ENCODE peak calls at places on chromosomes 13 and 19, in six cellular contexts. T is omental fat pad; Y is lung microvascular endothelial cell; I is stimulated activated CD4-positive, alpha-beta T cell treated with anti-CD3 and anti-CD28 coated beads, Interleukin-4, amount 100 ng/mL, for 4 hours; O is naive thymus-derived CD8-positive, alpha-beta T cell; Z is colonic mucosa. C is an unnamed sample.

GRCh38 chr13:109135018-109135417 is 505.6 kb downstream of the MYO16 start:
- DNase-seq in Z (no peak), I (no peak), O (no peak), T (no peak), Y (no peak), C (no peak)

GRCh38 chr13:93476175-93476574 is 249.6 kb downstream of the GPC6 start:
- DNase-seq in Y (no peak), I (no peak), Z (no peak), O (no peak), T (no peak), C (no peak)

GRCh38 chr13:52070929-52071523 is 46.5 kb downstream of the UTP14C start:
- DNase-seq in I (peak), O (no peak), T (no peak), Z (no peak), Y (peak), C (no peak)

GRCh38 chr19:19111967-19112580 is 26.2 kb downstream of the TMEM161A start:
- DNase-seq in T (no peak), Z (no peak), I (no peak), O (no peak), Y (no peak), C (no peak)

GRCh38 chr19:58304748-58305064 is 471 bp upstream of the ERVK3-1 start:
- DNase-seq in Y (no peak), T (no peak), O (no peak), Z (no peak), I (no peak), C (no peak)

GRCh38 chr19:3373971-3374368 is 7.6 kb downstream of the NFIC start:
- DNase-seq in I (no peak), Z (no peak), Y (no peak), T (no peak), O (no peak), C (no peak)

GRCh38 chr19:55669418-55670279 is 5.4 kb upstream of the EPN1 start:
- DNase-seq in T (no peak), O (no peak), Z (no peak), I (no peak), Y (no peak), C (no peak)

GRCh38 chr19:6730153-6730804 is 7.1 kb downstream of the GPR108 start:
- DNase-seq in I (peak), Y (peak), T (peak), O (no peak), Z (peak), C (no peak)

GRCh38 chr19:45664575-45664974 is 3.4 kb upstream of the GIPR start:
- DNase-seq in Y (no peak), Z (no peak), I (no peak), T (no peak), O (no peak), C (no peak)

GRCh38 chr13:52737451-52737850 is 2.2 kb downstream of the CNMD start:
- DNase-seq in O (no peak), Y (no peak), T (no peak), Z (no peak), I (no peak), C (no peak)

GRCh38 chr13:92682832-92683517 is 543.6 kb upstream of the GPC6 start:
- DNase-seq in Z (no peak), Y (no peak), I (no peak), O (no peak), T (no peak), C (no peak)

GRCh38 chr13:48304132-48304876 is 753 bp downstream of the RB1 start:
- DNase-seq in O (peak), T (no peak), Y (peak), I (no peak), Z (peak), C (no peak)

GRCh38 chr13:100644328-100644727 is 30.3 kb downstream of the TMTC4 start:
- DNase-seq in Z (no peak), T (no peak), Y (no peak), I (no peak), O (no peak), C (no peak)

GRCh38 chr19:44278181-44278690 is 18.6 kb downstream of the ZNF233 start:
- DNase-seq in O (no peak), Z (no peak), I (no peak), Y (peak), T (no peak), C (no peak)

GRCh38 chr13:41543664-41544300 is 86.4 kb downstream of the RGCC start:
- DNase-seq in Y (no peak), O (no peak), T (no peak), Z (no peak), I (no peak), C (no peak)

GRCh38 chr13:42272115-42272756 is at the start of gene AKAP11:
- DNase-seq in T (peak), O (peak), Y (peak), Z (peak), I (peak), C (no peak)

GRCh38 chr19:12983561-12984142 is 11.6 kb upstream of the NFIX start:
- DNase-seq in T (peak), Y (peak), Z (peak), O (peak), I (peak), C (peak)

GRCh38 chr13:26117620-26118019 is 65.8 kb upstream of the SHISA2 start:
- DNase-seq in O (no peak), T (no peak), Y (no peak), Z (no peak), I (no peak), C (no peak)

GRCh38 chr13:43787998-43788397 is 1.2 kb upstream of the ENOX1 start:
- DNase-seq in T (no peak), O (no peak), Y (peak), I (no peak), Z (no peak), C (no peak)

C was measured in GOT3.